ENCODE peak calls at places on chromosome 3, in four cellular contexts. One of them, this sample, is unnamed.

GRCh38 chr3:134029256-134029733 is 430 bp downstream of the SLCO2A1 start:
- DNase-seq in cardiac septum: no peak
- DNase-seq in effector CD4-positive, alpha-beta T cell: no peak
- DNase-seq in germinal center: no peak
- DNase-seq in this sample: no peak

GRCh38 chr3:146125946-146126345 is 35.0 kb downstream of the PLOD2 start:
- DNase-seq in cardiac septum: no peak
- DNase-seq in effector CD4-positive, alpha-beta T cell: no peak
- DNase-seq in germinal center: no peak
- DNase-seq in this sample: no peak

GRCh38 chr3:67329358-67329757 is 325.1 kb downstream of the SUCLG2 start:
- DNase-seq in cardiac septum: no peak
- DNase-seq in effector CD4-positive, alpha-beta T cell: no peak
- DNase-seq in germinal center: no peak
- DNase-seq in this sample: no peak

GRCh38 chr3:195086341-195086740 is 184.6 kb downstream of the XXYLT1 start:
- DNase-seq in cardiac septum: peak; percentile 26
- DNase-seq in effector CD4-positive, alpha-beta T cell: no peak
- DNase-seq in germinal center: no peak
- DNase-seq in this sample: no peak

GRCh38 chr3:11919390-11919789 is 72.7 kb upstream of the TAMM41 start:
- DNase-seq in cardiac septum: no peak
- DNase-seq in effector CD4-positive, alpha-beta T cell: no peak
- DNase-seq in germinal center: no peak
- DNase-seq in this sample: no peak

GRCh38 chr3:10483686-10484345 is 21.6 kb downstream of the ATP2B2 start:
- DNase-seq in cardiac septum: no peak
- DNase-seq in effector CD4-positive, alpha-beta T cell: no peak
- DNase-seq in germinal center: no peak
- DNase-seq in this sample: no peak

GRCh38 chr3:33001889-33002288 is 50.4 kb downstream of the CCR4 start:
- DNase-seq in cardiac septum: no peak
- DNase-seq in effector CD4-positive, alpha-beta T cell: no peak
- DNase-seq in germinal center: peak; percentile 22
- DNase-seq in this sample: no peak

GRCh38 chr3:149717391-149718056 is 34.8 kb downstream of the COMMD2 start:
- DNase-seq in cardiac septum: no peak
- DNase-seq in effector CD4-positive, alpha-beta T cell: no peak
- DNase-seq in germinal center: peak; percentile 7
- DNase-seq in this sample: peak; percentile 3

GRCh38 chr3:27483117-27484001 is 825 bp downstream of the SLC4A7 start:
- DNase-seq in cardiac septum: no peak
- DNase-seq in effector CD4-positive, alpha-beta T cell: peak; percentile 6
- DNase-seq in germinal center: peak; percentile 25
- DNase-seq in this sample: peak; percentile 32